ENCODE peak calls at places on chromosomes 12 and 14, in four cellular contexts. V is stimulated activated naive CD8-positive, alpha-beta T cell treated with anti-CD3 and anti-CD28 coated beads, Interleukin-15, Interleukin-2, amounts not matched to agents 100 U/mL and 50 U/mL, for 24 hours; W is DMS 273 treated with DMSO at 0.1 percent for 48 hours; X is EL. R is an unnamed sample.

GRCh38 chr14:41449057-41449456 is 157.6 kb upstream of the LRFN5 start:
- DNase-seq in W (no peak), X (no peak), V (no peak), R (no peak)

GRCh38 chr14:29724991-29725390 is 202.7 kb downstream of the PRKD1 start:
- DNase-seq in W (peak; percentile 35), X (no peak), V (no peak), R (no peak)

GRCh38 chr12:65501093-65501621 is 222.7 kb downstream of the MSRB3 start:
- DNase-seq in X (peak; percentile 25), W (no peak), V (no peak), R (no peak)

GRCh38 chr12:131452444-131452860 is 258.4 kb upstream of the SFSWAP start:
- DNase-seq in W (no peak), V (peak; percentile 36), X (no peak), R (no peak)

GRCh38 chr14:100278702-100279101 is 27.5 kb downstream of the SLC25A29 start:
- DNase-seq in W (no peak), V (no peak), X (peak; percentile 71), R (peak; percentile 22)

GRCh38 chr12:52776913-52777395 is at the start of gene KRT76:
- DNase-seq in W (no peak), V (no peak), X (no peak), R (no peak)

GRCh38 chr12:76555797-76556196 is 3.8 kb downstream of the OSBPL8 start:
- DNase-seq in V (no peak), W (no peak), X (no peak), R (no peak)

GRCh38 chr14:99129211-99129696 is 142.7 kb downstream of the BCL11B start:
- DNase-seq in X (no peak), W (no peak), V (no peak), R (no peak)

GRCh38 chr12:66273147-66273546 is 29.1 kb upstream of the HELB start:
- DNase-seq in V (no peak), W (no peak), X (no peak), R (no peak)

GRCh38 chr12:113136990-113137511 is 1.5 kb upstream of the RASAL1 start:
- DNase-seq in W (no peak), V (no peak), X (no peak), R (no peak)

GRCh38 chr12:105453306-105453705 is 122.8 kb downstream of the C12orf75 start:
- DNase-seq in W (no peak), X (no peak), V (no peak), R (no peak)

GRCh38 chr12:57622293-57623245 is 10.4 kb downstream of the B4GALNT1 start:
- DNase-seq in W (no peak), X (no peak), V (no peak), R (no peak)

GRCh38 chr12:69783365-69783764 is 41.7 kb upstream of the MYRFL start:
- DNase-seq in X (no peak), V (no peak), W (no peak), R (no peak)

GRCh38 chr12:95424271-95424994 is 49.5 kb upstream of the METAP2 start:
- DNase-seq in W (no peak), V (no peak), X (no peak), R (no peak)

GRCh38 chr12:118727967-118728366 is 253.4 kb upstream of the SRRM4 start:
- DNase-seq in X (no peak), V (no peak), W (no peak), R (no peak)

GRCh38 chr14:71472961-71473340 is 459.3 kb upstream of the RGS6 start:
- DNase-seq in V (no peak), X (no peak), W (no peak), R (no peak)

GRCh38 chr14:89572566-89573398 is 155.7 kb upstream of the FOXN3 start:
- DNase-seq in W (no peak), V (no peak), X (no peak), R (no peak)

GRCh38 chr14:94489336-94489735 is 13.3 kb upstream of the SERPINA9 start:
- DNase-seq in V (no peak), X (no peak), W (no peak), R (no peak)

GRCh38 chr14:94217116-94217515 is 43.0 kb downstream of the PPP4R4 start:
- DNase-seq in X (no peak), V (no peak), W (no peak), R (no peak)

GRCh38 chr12:30599631-30600030 is 96.0 kb downstream of the IPO8 start:
- DNase-seq in V (no peak), X (no peak), W (no peak), R (no peak)

GRCh38 chr14:104355949-104356737 is 217.8 kb downstream of the KIF26A start:
- DNase-seq in W (no peak), V (no peak), X (no peak), R (no peak)

GRCh38 chr14:54200726-54201125 is 196.1 kb upstream of the CDKN3 start:
- DNase-seq in X (peak; percentile 22), V (no peak), W (no peak), R (peak; percentile 84)

GRCh38 chr12:24835377-24835776 is 113.5 kb downstream of the BCAT1 start:
- DNase-seq in X (no peak), V (no peak), W (no peak), R (no peak)

GRCh38 chr12:20426191-20426590 is 57.9 kb downstream of the PDE3A start:
- DNase-seq in X (no peak), V (no peak), W (no peak), R (no peak)

GRCh38 chr12:47715393-47715876 is 9.6 kb upstream of the RPAP3 start:
- DNase-seq in W (no peak), X (peak; percentile 70), V (peak; percentile 81), R (no peak)

GRCh38 chr12:128918481-128918880 is 65.2 kb downstream of the GLT1D1 start:
- DNase-seq in V (no peak), X (no peak), W (no peak), R (no peak)

GRCh38 chr12:91432079-91432478 is 249.5 kb upstream of the DCN start:
- DNase-seq in V (no peak), W (no peak), X (peak; percentile 10), R (no peak)

GRCh38 chr14:23562822-23563472 is 4.6 kb downstream of the AP1G2 start:
- DNase-seq in V (peak; percentile 64), W (no peak), X (peak; percentile 44), R (no peak)

GRCh38 chr12:30859226-30859625 is 67.3 kb upstream of the TSPAN11 start:
- DNase-seq in X (no peak), W (no peak), V (no peak), R (no peak)